ENCODE peak calls at places on chromosomes 7 and 10, in five cellular contexts. J, M, Q, K and W are unnamed samples. For H3K4me1 and H3K9me3, the result is how much of the 10 kb centered on the place peaks cover.

GRCh38 chr7:99371376-99371920 is 3.1 kb upstream of the ARPC1B start:
- DNase-seq in J (no peak), M (no peak), Q (no peak), K (no peak), W (no peak)

GRCh38 chr7:35971133-35971995 is 170.5 kb downstream of the SEPTIN7 start:
- DNase-seq in J (no peak), M (no peak), Q (no peak), K (no peak), W (no peak)

GRCh38 chr7:77327932-77328628 is 88.1 kb downstream of the GSAP start:
- DNase-seq in J (no peak), M (peak), Q (no peak), K (no peak), W (no peak)

GRCh38 chr7:24500599-24501451 is 72.4 kb upstream of the PALS2 start:
- DNase-seq in J (no peak), M (no peak), Q (no peak), K (no peak), W (no peak)

GRCh38 chr7:139720705-139721231 is 57.0 kb downstream of the HIPK2 start:
- DNase-seq in J (no peak), M (peak), Q (no peak), K (peak), W (no peak)

GRCh38 chr7:116353614-116354013 is 143.3 kb downstream of the TES start:
- DNase-seq in J (no peak), M (no peak), Q (no peak), K (peak), W (no peak)

GRCh38 chr10:19931886-19932285 is 115.7 kb downstream of the PLXDC2 start:
- DNase-seq in J (no peak), M (no peak), Q (no peak), K (no peak), W (no peak)

GRCh38 chr10:35236739-35237138 is 99.6 kb upstream of the CCNY start:
- DNase-seq in J (no peak), M (no peak), Q (no peak), K (no peak), W (no peak)

GRCh38 chr10:103727991-103728689 is 127.2 kb downstream of the SH3PXD2A start:
- DNase-seq in J (no peak), M (no peak), Q (no peak), K (no peak), W (no peak)

GRCh38 chr7:30910369-30911073 is 1.1 kb upstream of the AQP1 start:
- DNase-seq in J (no peak), M (no peak), Q (no peak), K (no peak), W (no peak)

GRCh38 chr7:47095906-47096305 is 486.0 kb downstream of the TNS3 start:
- DNase-seq in J (no peak), M (no peak), Q (no peak), K (no peak), W (no peak)

GRCh38 chr10:99232357-99232999 is 3.2 kb downstream of the HPSE2 start:
- DNase-seq in J (no peak), M (no peak), Q (no peak), K (no peak), W (no peak)

GRCh38 chr10:33010132-33011037 is 52.4 kb upstream of the ITGB1 start:
- DNase-seq in J (peak), M (no peak), Q (peak), K (no peak), W (peak)

GRCh38 chr7:46215987-46216567 is 295.0 kb upstream of the IGFBP3 start:
- DNase-seq in J (no peak), M (no peak), Q (no peak), K (no peak), W (no peak)

GRCh38 chr10:93379366-93380042 is 102.6 kb downstream of the MYOF start:
- DNase-seq in J (no peak), M (no peak), Q (peak), K (no peak), W (no peak)

GRCh38 chr10:71714592-71714991 is 5.0 kb downstream of the C10orf105 start:
- DNase-seq in J (no peak), M (no peak), Q (no peak), K (no peak), W (no peak)

GRCh38 chr10:55668326-55668922 is 692.6 kb downstream of the ZWINT start:
- DNase-seq in J (no peak), M (peak), Q (no peak), K (no peak), W (peak)

GRCh38 chr10:71888623-71889387 is 37.8 kb upstream of the PSAP start:
- DNase-seq in J (no peak), M (peak), Q (no peak), K (peak), W (no peak)

GRCh38 chr10:649798-650690 is 39.4 kb downstream of the DIP2C start:
- DNase-seq in J (no peak), M (no peak), Q (no peak), K (peak), W (no peak)

GRCh38 chr7:141700848-141701371 is 1.1 kb downstream of the DENND11 start:
- DNase-seq in J (no peak), M (peak), Q (no peak), K (no peak), W (no peak)

GRCh38 chr7:152735443-152736004 is 24.0 kb upstream of the ACTR3B start:
- DNase-seq in J (no peak), M (peak), Q (no peak), K (no peak), W (no peak)

GRCh38 chr10:130708465-130708864 is 572.3 kb downstream of the GLRX3 start:
- DNase-seq in J (no peak), M (no peak), Q (no peak), K (no peak), W (no peak)

GRCh38 chr10:20466731-20467130 is 430.4 kb downstream of the NEBL start:
- DNase-seq in J (no peak), M (no peak), Q (no peak), K (no peak), W (no peak)

GRCh38 chr7:43674559-43675436 is 54.5 kb downstream of the COA1 start:
- DNase-seq in J (no peak), M (peak), Q (no peak), K (no peak), W (no peak)

GRCh38 chr7:17548014-17548653 is 249.7 kb downstream of the AHR start:
- DNase-seq in J (no peak), M (no peak), Q (no peak), K (no peak), W (peak)

GRCh38 chr10:87753995-87754866 is 63.8 kb downstream of the ATAD1 start:
- DNase-seq in J (no peak), M (no peak), Q (no peak), K (no peak), W (no peak)

GRCh38 chr10:109966961-109967738 is 40.6 kb upstream of the ADD3 start:
- DNase-seq in J (no peak), M (peak), Q (no peak), K (no peak), W (no peak)

GRCh38 chr10:10584164-10584563 is 433.5 kb upstream of the CELF2 start:
- DNase-seq in J (no peak), M (no peak), Q (no peak), K (no peak), W (no peak)

GRCh38 chr7:87218941-87219544 is 489 bp downstream of the TMEM243 start:
- DNase-seq in J (peak), M (peak), Q (peak), K (peak), W (no peak)

GRCh38 chr7:503575-504111 is 16.0 kb downstream of the PDGFA start:
- DNase-seq in J (no peak), M (no peak), Q (peak), K (peak), W (no peak)

GRCh38 chr10:84310470-84310869 is 17.9 kb upstream of the CCSER2 start:
- DNase-seq in J (no peak), M (no peak), Q (no peak), K (no peak), W (no peak)

GRCh38 chr7:155739538-155740140 is 72.6 kb downstream of the SHH start:
- DNase-seq in J (no peak), M (no peak), Q (peak), K (no peak), W (no peak)

GRCh38 chr10:78846770-78847169 is 222.0 kb upstream of the ZMIZ1 start:
- DNase-seq in J (no peak), M (no peak), Q (no peak), K (no peak), W (no peak)

GRCh38 chr10:36489181-36489927 is 636.0 kb upstream of the ANKRD30A start:
- DNase-seq in J (no peak), M (peak), Q (no peak), K (no peak), W (no peak)

GRCh38 chr7:128886391-128887168 is 23.9 kb downstream of the ATP6V1F start:
- DNase-seq in J (no peak), M (no peak), Q (peak), K (no peak), W (no peak)

GRCh38 chr7:137579913-137580640 is 236.5 kb upstream of the PTN start:
- DNase-seq in J (no peak), M (no peak), Q (no peak), K (no peak), W (no peak)

DNA sequence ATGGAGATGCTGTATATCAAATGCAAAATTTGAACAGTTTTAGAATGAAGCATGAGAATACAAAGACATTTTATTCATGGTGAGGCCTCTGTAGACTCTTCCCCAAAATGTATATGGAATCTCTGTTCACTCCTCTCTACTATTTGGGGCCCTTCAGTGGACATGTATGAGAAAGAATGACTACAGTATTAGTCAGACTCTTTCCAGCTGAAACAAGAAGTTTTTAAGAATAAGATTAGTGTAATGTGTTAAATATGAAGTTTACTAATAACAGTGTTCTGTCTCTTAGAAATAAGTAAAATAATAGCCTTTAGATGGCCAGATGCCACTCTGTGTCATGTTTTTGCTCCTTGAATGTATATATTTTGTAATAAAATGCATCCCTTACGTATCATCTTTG is 585.6 kb downstream of the SUGCT start:
- DNase-seq in J (no peak), M (no peak), Q (no peak), K (no peak), W (no peak)
- H3K27ac ChIP-seq in J (no peak), M (no peak), Q (no peak), K (no peak), W (no peak)

GRCh38 chr10:44706745-44707144 is 204.4 kb upstream of the TMEM72 start:
- DNase-seq in J (no peak), M (peak), Q (no peak), K (no peak), W (no peak)
- H3K4me1 ChIP-seq in J (under half), M (under half), Q (under half), K (under half), W (under half)

GRCh38 chr7:13416544-13416943 is 572.9 kb downstream of the ETV1 start:
- DNase-seq in J (no peak), M (no peak), Q (no peak), K (no peak), W (no peak)

GRCh38 chr7:13416071-13416470 is 573.4 kb downstream of the ETV1 start:
- DNase-seq in J (no peak), M (no peak), Q (no peak), K (no peak), W (no peak)

GRCh38 chr7:13420711-13421110 is 568.8 kb downstream of the ETV1 start:
- DNase-seq in J (no peak), M (no peak), Q (no peak), K (no peak), W (no peak)

GRCh38 chr7:13421779-13422178 is 567.7 kb downstream of the ETV1 start:
- DNase-seq in J (no peak), M (no peak), Q (no peak), K (no peak), W (no peak)
- H3K9me3 ChIP-seq in J (under half), M (under half), Q (under half), K (under half), W (under half)

GRCh38 chr10:124262971-124263370 is 155.8 kb downstream of the OAT start:
- DNase-seq in J (no peak), M (no peak), Q (no peak), K (no peak), W (no peak)

GRCh38 chr10:124264271-124264670 is 154.5 kb downstream of the OAT start:
- DNase-seq in J (no peak), M (no peak), Q (no peak), K (no peak), W (no peak)

GRCh38 chr10:124262249-124262865 is 156.4 kb downstream of the OAT start:
- DNase-seq in J (no peak), M (no peak), Q (no peak), K (no peak), W (no peak)

GRCh38 chr10:124264711-124265390 is 153.9 kb downstream of the OAT start:
- DNase-seq in J (no peak), M (no peak), Q (no peak), K (no peak), W (no peak)

GRCh38 chr10:124263726-124264125 is 155.0 kb downstream of the OAT start:
- DNase-seq in J (no peak), M (no peak), Q (no peak), K (no peak), W (no peak)
- H3K27ac ChIP-seq in J (no peak), M (no peak), Q (no peak), K (no peak), W (no peak)

GRCh38 chr10:14738011-14738510 is 36.6 kb downstream of the FAM107B start:
- DNase-seq in J (no peak), M (no peak), Q (no peak), K (no peak), W (no peak)

GRCh38 chr10:14727389-14727918 is 47.2 kb downstream of the FAM107B start:
- DNase-seq in J (no peak), M (no peak), Q (no peak), K (no peak), W (no peak)

GRCh38 chr10:14736600-14737081 is 38.1 kb downstream of the FAM107B start:
- DNase-seq in J (no peak), M (peak), Q (no peak), K (no peak), W (no peak)

GRCh38 chr10:14736043-14736442 is 38.7 kb downstream of the FAM107B start:
- DNase-seq in J (no peak), M (no peak), Q (no peak), K (no peak), W (no peak)

DNA sequence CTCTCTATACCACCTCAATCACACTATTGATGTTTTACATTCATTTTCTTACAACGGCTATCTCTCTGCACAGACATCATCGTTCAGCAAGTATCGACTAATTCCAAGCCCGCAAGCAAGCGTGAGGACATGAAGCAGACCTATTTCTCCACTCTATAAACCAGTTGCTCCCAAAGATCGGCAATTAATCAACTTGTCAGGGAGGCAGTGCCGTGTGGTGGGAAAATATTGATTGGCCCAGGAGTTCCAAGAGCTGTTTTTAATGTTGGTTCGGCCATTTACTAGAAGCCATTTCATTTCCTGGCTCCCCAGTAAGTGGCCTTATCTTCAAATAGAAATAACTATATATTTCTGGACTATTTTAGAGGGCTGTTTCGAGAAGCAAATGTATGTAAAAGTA is 42.6 kb downstream of the FAM107B start:
- DNase-seq in J (no peak), M (no peak), Q (no peak), K (no peak), W (no peak)
- H3K4me1 ChIP-seq in J (under half), M (under half), Q (under half), K (under half), W (under half)

GRCh38 chr10:129509835-129510234 is 42.8 kb downstream of the MGMT start:
- DNase-seq in J (no peak), M (no peak), Q (no peak), K (no peak), W (no peak)
- H3K9me3 ChIP-seq in J (under half), M (under half), Q (under half), K (under half), W (under half)

DNA sequence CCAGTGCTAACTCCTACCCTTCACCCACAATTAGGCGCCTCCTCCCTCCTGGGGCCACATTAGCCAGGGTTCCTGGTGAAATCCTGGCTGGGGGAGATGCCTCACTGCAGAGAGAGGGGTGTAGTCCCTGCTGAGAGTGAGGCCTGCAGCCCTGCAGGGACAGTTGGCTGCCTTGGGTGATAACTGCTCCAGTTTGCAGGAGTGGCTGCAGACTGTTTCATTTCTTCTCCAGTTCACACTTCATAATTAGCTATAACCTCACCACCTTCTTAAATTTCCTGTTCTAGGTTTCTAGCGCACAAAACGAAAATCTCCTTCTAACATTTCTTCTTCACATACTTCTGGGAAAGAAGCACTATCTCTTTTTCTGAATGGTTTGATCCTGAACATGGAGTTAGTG is 15.3 kb upstream of the JAZF1 start:
- DNase-seq in J (no peak), M (no peak), Q (no peak), K (no peak), W (no peak)
- H3K27ac ChIP-seq in J (no peak), M (no peak), Q (no peak), K (no peak), W (no peak)